ENCODE peak calls at places on chromosomes 5 and 9, in seven cellular contexts. W is foreskin fibroblast, V is fibroblast of pulmonary artery, H is lower lobe of right lung, F is cardiac muscle cell, G is B cell, T is AG09309. Q is an unnamed sample.

GRCh38 chr9:75185585-75186170 is 97.4 kb downstream of the OSTF1 start:
- DNase-seq in W (no peak), V (peak), H (peak), F (peak), G (peak), T (no peak), Q (peak)

GRCh38 chr9:79477955-79478751 is 93.6 kb upstream of the TLE4 start:
- DNase-seq in W (no peak), V (peak), H (no peak), F (peak), G (peak), T (no peak), Q (peak)

GRCh38 chr5:172502969-172503368 is 48.6 kb upstream of the SH3PXD2B start:
- DNase-seq in W (no peak), V (no peak), H (no peak), F (peak), G (no peak), T (no peak), Q (peak)

GRCh38 chr9:114397848-114398605 is 10.2 kb upstream of the AKNA start:
- DNase-seq in W (peak), V (peak), H (peak), F (peak), G (peak), T (peak), Q (peak)

GRCh38 chr5:111976705-111977104 is 219.7 kb upstream of the NREP start:
- DNase-seq in W (peak), V (no peak), H (no peak), F (no peak), G (no peak), T (peak), Q (no peak)

GRCh38 chr9:101791938-101792337 is 53.5 kb upstream of the GRIN3A start:
- DNase-seq in W (no peak), V (peak), H (no peak), F (peak), G (no peak), T (no peak), Q (peak)

GRCh38 chr9:113477058-113477457 is 13.5 kb downstream of the RGS3 start:
- DNase-seq in W (no peak), V (no peak), H (no peak), F (no peak), G (no peak), T (no peak), Q (no peak)

GRCh38 chr9:94971378-94972131 is 245.1 kb downstream of the AOPEP start:
- DNase-seq in W (peak), V (no peak), H (no peak), F (no peak), G (no peak), T (no peak), Q (peak)

GRCh38 chr5:179698935-179699639 is at the start of gene CANX:
- DNase-seq in W (no peak), V (no peak), H (no peak), F (no peak), G (no peak), T (no peak), Q (no peak)

GRCh38 chr5:66864240-66864884 is 268.2 kb downstream of the MAST4 start:
- DNase-seq in W (peak), V (peak), H (no peak), F (no peak), G (no peak), T (peak), Q (peak)

GRCh38 chr5:158609729-158610128 is 490.0 kb downstream of the EBF1 start:
- DNase-seq in W (peak), V (no peak), H (no peak), F (no peak), G (no peak), T (peak), Q (peak)

GRCh38 chr5:8340739-8341344 is 471.9 kb downstream of the MTRR start:
- DNase-seq in W (peak), V (peak), H (no peak), F (peak), G (no peak), T (no peak), Q (peak)

GRCh38 chr5:14035859-14036440 is 91.5 kb upstream of the DNAH5 start:
- DNase-seq in W (peak), V (peak), H (no peak), F (peak), G (no peak), T (peak), Q (peak)

GRCh38 chr9:68715181-68715456 is 10.1 kb downstream of the PIP5K1B start:
- DNase-seq in W (no peak), V (no peak), H (no peak), F (no peak), G (no peak), T (no peak), Q (no peak)

GRCh38 chr5:113166285-113166684 is 189.7 kb downstream of the DCP2 start:
- DNase-seq in W (peak), V (peak), H (no peak), F (no peak), G (no peak), T (no peak), Q (peak)

GRCh38 chr5:11912-12311 is 80.1 kb upstream of the PLEKHG4B start:
- DNase-seq in W (no peak), V (peak), H (no peak), F (peak), G (no peak), T (no peak), Q (peak)

GRCh38 chr5:179700401-179700918 is 1.7 kb downstream of the CANX start:
- DNase-seq in W (no peak), V (no peak), H (no peak), F (peak), G (no peak), T (no peak), Q (peak)

GRCh38 chr5:56818409-56819026 is 3.2 kb downstream of the MAP3K1 start:
- DNase-seq in W (no peak), V (peak), H (no peak), F (no peak), G (no peak), T (no peak), Q (peak)

GRCh38 chr9:72997387-72997995 is 44.6 kb upstream of the ALDH1A1 start:
- DNase-seq in W (no peak), V (no peak), H (peak), F (no peak), G (no peak), T (no peak), Q (no peak)

GRCh38 chr5:55438931-55439477 is 95.8 kb downstream of the PLPP1 start:
- DNase-seq in W (peak), V (peak), H (no peak), F (peak), G (no peak), T (no peak), Q (peak)

GRCh38 chr9:134211811-134212460 is 47.6 kb upstream of the RNU6ATAC start:
- DNase-seq in W (no peak), V (no peak), H (peak), F (no peak), G (no peak), T (no peak), Q (no peak)

DNA sequence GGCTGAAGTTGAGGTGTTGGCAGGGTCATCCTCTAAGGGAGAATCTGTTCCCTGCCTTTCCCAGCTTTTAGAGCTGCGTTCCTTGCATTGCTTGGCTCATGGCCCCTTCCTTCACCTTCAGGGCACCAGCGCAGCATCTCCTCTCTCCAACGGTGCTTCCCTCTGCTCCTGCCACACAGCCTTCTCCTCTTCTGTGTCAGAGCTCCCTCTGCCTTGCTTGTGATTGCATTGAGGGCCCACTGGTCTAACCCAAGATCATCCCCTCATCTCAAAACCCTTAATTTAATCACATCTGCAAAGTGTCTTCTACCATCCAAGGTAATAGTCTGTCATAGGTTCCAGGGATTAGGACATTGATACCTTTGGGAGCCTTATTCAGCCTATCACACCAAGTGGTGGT is 205.7 kb upstream of the TBCA start:
- DNase-seq in W (no peak), V (no peak), H (no peak), F (no peak), G (no peak), T (no peak), Q (no peak)
- TF ChIP-seq CTCF in W (no peak), V (no peak), H (no peak), F (no peak), G (no peak), T (no peak), Q (no peak)

GRCh38 chr9:1599961-1600360 is 415.2 kb upstream of the SMARCA2 start:
- DNase-seq in W (no peak), V (no peak), H (no peak), F (no peak), G (no peak), T (no peak), Q (no peak)

GRCh38 chr9:1606253-1606652 is 408.9 kb upstream of the SMARCA2 start:
- DNase-seq in W (no peak), V (no peak), H (no peak), F (no peak), G (no peak), T (no peak), Q (no peak)

DNA sequence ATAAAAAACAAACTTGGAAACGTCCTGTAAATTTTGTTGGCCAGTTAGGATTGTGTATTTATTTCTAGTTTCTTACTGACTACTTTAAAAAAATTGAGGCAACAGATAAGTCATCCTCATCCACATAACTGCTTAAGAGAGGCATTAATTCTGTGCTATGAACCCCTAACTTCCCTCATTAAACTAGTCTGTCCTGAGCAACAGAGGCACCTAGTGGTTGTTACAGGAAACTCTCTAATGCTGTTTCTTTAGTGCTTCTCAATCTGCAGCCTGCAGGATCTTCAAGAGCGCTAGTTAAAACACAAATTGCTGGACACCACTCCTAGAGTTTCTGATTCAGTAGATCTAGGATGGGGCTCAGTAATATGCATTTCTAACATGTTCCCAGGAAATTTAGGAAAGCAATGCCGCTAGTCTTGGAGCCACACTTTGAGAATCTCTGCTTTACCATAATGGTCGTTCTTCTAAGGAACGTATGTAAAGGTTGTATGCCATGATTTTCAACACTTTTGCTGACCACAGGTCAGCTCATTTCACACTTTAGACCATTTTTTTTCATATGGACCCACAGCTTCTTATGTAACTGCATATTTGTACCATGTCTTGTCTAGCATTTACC is 410.1 kb upstream of the SMARCA2 start:
- DNase-seq in W (no peak), V (peak), H (no peak), F (peak), G (no peak), T (no peak), Q (peak)
- TF ChIP-seq CTCF in W (peak), V (peak), H (peak), F (peak), G (no peak), T (peak), Q (peak)

DNA sequence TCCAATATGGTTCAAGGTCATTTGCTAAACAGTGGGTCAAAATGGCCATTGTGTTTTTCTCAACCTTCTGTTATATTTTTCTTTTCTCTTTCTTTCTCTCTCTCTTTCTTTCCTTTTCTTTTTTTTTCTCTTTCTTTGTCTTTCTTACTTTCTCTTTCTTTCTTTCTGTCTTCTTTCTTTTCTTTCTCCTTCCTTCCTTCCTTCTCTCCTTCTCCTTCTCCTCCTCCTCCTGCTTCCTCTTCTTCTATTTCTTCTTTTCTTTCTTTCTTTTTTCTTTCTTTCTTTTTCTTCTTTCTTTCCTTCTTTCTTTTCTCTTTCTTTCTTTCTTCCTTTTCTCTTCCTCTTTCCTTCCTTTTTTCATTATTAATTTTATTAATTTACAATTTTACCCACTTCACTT is 619.5 kb downstream of the IRX1 start:
- DNase-seq in W (no peak), V (no peak), H (no peak), F (no peak), G (no peak), T (no peak), Q (no peak)
- TF ChIP-seq CTCF in W (no peak), V (no peak), H (no peak), F (no peak), G (peak), T (no peak), Q (no peak)

GRCh38 chr5:53321073-53321472 is 159.4 kb upstream of the FST start:
- DNase-seq in W (no peak), V (no peak), H (no peak), F (no peak), G (no peak), T (no peak), Q (no peak)

GRCh38 chr5:53319306-53319705 is 161.1 kb upstream of the FST start:
- DNase-seq in W (no peak), V (no peak), H (no peak), F (no peak), G (no peak), T (no peak), Q (no peak)

GRCh38 chr5:53321721-53322120 is 158.7 kb upstream of the FST start:
- DNase-seq in W (no peak), V (no peak), H (no peak), F (no peak), G (no peak), T (no peak), Q (no peak)

GRCh38 chr5:53322257-53322656 is 158.2 kb upstream of the FST start:
- DNase-seq in W (no peak), V (no peak), H (no peak), F (no peak), G (no peak), T (no peak), Q (peak)

DNA sequence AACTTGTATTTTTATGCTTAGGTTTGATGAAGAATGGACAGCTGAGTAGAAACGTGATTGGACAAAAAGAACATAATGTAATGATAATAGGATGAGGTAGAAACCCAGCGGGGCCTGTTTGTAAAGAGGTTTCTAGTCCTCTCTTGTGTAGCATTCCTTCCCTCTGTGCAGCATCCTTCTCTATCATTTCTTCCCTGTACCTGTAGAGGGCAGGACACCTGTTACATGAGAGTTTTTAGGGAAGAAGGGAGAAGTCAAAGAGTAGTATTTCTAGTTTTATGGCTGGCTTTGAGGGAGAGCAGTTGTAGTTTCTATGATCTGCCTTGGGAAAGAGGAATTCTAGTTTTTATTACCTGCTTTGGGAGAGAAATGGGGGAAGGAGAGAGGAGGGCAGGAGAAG is 162.1 kb upstream of the FST start:
- DNase-seq in W (no peak), V (no peak), H (no peak), F (no peak), G (no peak), T (no peak), Q (no peak)
- TF ChIP-seq CTCF in W (no peak), V (no peak), H (no peak), F (no peak), G (no peak), T (no peak), Q (peak)

GRCh38 chr5:178589180-178590140 is 733 bp downstream of the COL23A1 start:
- DNase-seq in W (peak), V (peak), H (no peak), F (peak), G (peak), T (no peak), Q (peak)
- TF ChIP-seq CTCF in W (no peak), V (no peak), H (no peak), F (no peak), G (no peak), T (no peak), Q (no peak)

GRCh38 chr9:122262073-122262472 is 2.6 kb downstream of the RBM18 start:
- DNase-seq in W (no peak), V (no peak), H (no peak), F (no peak), G (no peak), T (no peak), Q (no peak)

GRCh38 chr9:122264360-122265264 is at the start of the genes MRRF and RBM18:
- DNase-seq in W (peak), V (peak), H (peak), F (peak), G (peak), T (peak), Q (peak)

GRCh38 chr9:122268041-122268814 is 3.5 kb downstream of the MRRF start:
- DNase-seq in W (no peak), V (no peak), H (no peak), F (no peak), G (no peak), T (no peak), Q (no peak)

GRCh38 chr9:122263699-122264349 is 816 bp downstream of the RBM18 start:
- DNase-seq in W (no peak), V (peak), H (no peak), F (no peak), G (no peak), T (no peak), Q (peak)

GRCh38 chr9:122265265-122265900 is 701 bp downstream of the MRRF start:
- DNase-seq in W (no peak), V (peak), H (no peak), F (no peak), G (peak), T (no peak), Q (peak)
- TF ChIP-seq CTCF in W (no peak), V (no peak), H (no peak), F (no peak), G (no peak), T (peak), Q (no peak)

Q was measured in choroid plexus epithelial cell.